ENCODE peak calls at places on chromosomes 7 and 10, in eight cellular contexts. J, K, H, E, I, W, Q and G are unnamed samples. For H3K36me3, the result is how much of the 10 kb centered on the place peaks cover.

GRCh38 chr10:130492266-130492934 is 356.2 kb downstream of the GLRX3 start:
- DNase-seq in J (no peak), K (no peak), H (no peak), E (no peak), I (no peak), W (no peak), Q (no peak), G (no peak)

GRCh38 chr7:114977277-114977676 is 55.4 kb downstream of the MDFIC start:
- DNase-seq in J (no peak), K (no peak), H (no peak), E (no peak), I (no peak), W (no peak), Q (no peak), G (no peak)

GRCh38 chr7:22569586-22570321 is 69.8 kb upstream of the STEAP1B start:
- DNase-seq in J (no peak), K (peak), H (peak), E (no peak), I (no peak), W (peak), Q (no peak), G (no peak)

GRCh38 chr10:43237631-43238446 is 29.0 kb downstream of the RASGEF1A start:
- DNase-seq in J (peak), K (no peak), H (no peak), E (peak), I (peak), W (no peak), Q (no peak), G (no peak)

GRCh38 chr10:126458453-126458852 is 70.2 kb upstream of the ADAM12 start:
- DNase-seq in J (no peak), K (peak), H (no peak), E (no peak), I (no peak), W (peak), Q (peak), G (no peak)

GRCh38 chr10:79435271-79436065 is 10.0 kb downstream of the ZCCHC24 start:
- DNase-seq in J (no peak), K (peak), H (no peak), E (peak), I (no peak), W (no peak), Q (peak), G (no peak)

GRCh38 chr10:11548763-11549089 is 62.7 kb downstream of the USP6NL start:
- DNase-seq in J (no peak), K (no peak), H (no peak), E (no peak), I (no peak), W (no peak), Q (no peak), G (no peak)

GRCh38 chr10:76350583-76350982 is 919.2 kb downstream of the LRMDA start:
- DNase-seq in J (no peak), K (no peak), H (no peak), E (no peak), I (no peak), W (no peak), Q (no peak), G (no peak)

GRCh38 chr7:113321201-113321600 is 202.8 kb upstream of the SMIM30 start:
- DNase-seq in J (no peak), K (peak), H (no peak), E (no peak), I (no peak), W (no peak), Q (no peak), G (no peak)

GRCh38 chr10:98415710-98416077 is 712 bp upstream of the PYROXD2 start:
- DNase-seq in J (no peak), K (no peak), H (no peak), E (no peak), I (no peak), W (no peak), Q (no peak), G (no peak)

GRCh38 chr10:49767752-49768151 is 5.6 kb upstream of the OGDHL start:
- DNase-seq in J (no peak), K (no peak), H (no peak), E (no peak), I (no peak), W (no peak), Q (no peak), G (no peak)

GRCh38 chr10:110774069-110775021 is 97.4 kb upstream of the PDCD4 start:
- DNase-seq in J (no peak), K (peak), H (no peak), E (no peak), I (no peak), W (no peak), Q (peak), G (peak)

GRCh38 chr10:13348216-13349017 is at the start of gene SEPHS1:
- DNase-seq in J (peak), K (peak), H (peak), E (peak), I (no peak), W (no peak), Q (peak), G (peak)

GRCh38 chr10:128625926-128626325 is 499.7 kb upstream of the MKI67 start:
- DNase-seq in J (no peak), K (no peak), H (no peak), E (no peak), I (no peak), W (peak), Q (no peak), G (no peak)

GRCh38 chr7:52747817-52748216 is 287.6 kb upstream of the POM121L12 start:
- DNase-seq in J (no peak), K (no peak), H (no peak), E (no peak), I (no peak), W (no peak), Q (no peak), G (no peak)

GRCh38 chr10:60911216-60911615 is 32.8 kb downstream of the RHOBTB1 start:
- DNase-seq in J (no peak), K (no peak), H (no peak), E (no peak), I (no peak), W (no peak), Q (no peak), G (no peak)

GRCh38 chr7:101077303-101078086 is 7.8 kb upstream of the TRIM56 start:
- DNase-seq in J (peak), K (peak), H (peak), E (peak), I (no peak), W (no peak), Q (peak), G (peak)

GRCh38 chr7:19939746-19940145 is 166.3 kb upstream of the TMEM196 start:
- DNase-seq in J (no peak), K (peak), H (no peak), E (no peak), I (no peak), W (no peak), Q (no peak), G (no peak)

GRCh38 chr10:74153676-74154075 is 2.7 kb downstream of the ADK start:
- DNase-seq in J (no peak), K (no peak), H (no peak), E (no peak), I (no peak), W (no peak), Q (no peak), G (no peak)

GRCh38 chr7:754531-755420 is 27.7 kb upstream of the PRKAR1B start:
- DNase-seq in J (no peak), K (no peak), H (no peak), E (no peak), I (no peak), W (no peak), Q (no peak), G (no peak)

GRCh38 chr7:6422926-6423632 is 24.7 kb downstream of the DAGLB start:
- DNase-seq in J (no peak), K (no peak), H (peak), E (no peak), I (no peak), W (no peak), Q (no peak), G (no peak)

GRCh38 chr10:122688293-122688989 is 11.2 kb downstream of the C10orf120 start:
- DNase-seq in J (peak), K (no peak), H (peak), E (no peak), I (no peak), W (no peak), Q (no peak), G (no peak)

GRCh38 chr7:118590107-118590506 is 365.6 kb downstream of the ANKRD7 start:
- DNase-seq in J (no peak), K (no peak), H (no peak), E (no peak), I (no peak), W (no peak), Q (no peak), G (no peak)

GRCh38 chr10:64880546-64880945 is 1359.3 kb downstream of the REEP3 start:
- DNase-seq in J (no peak), K (no peak), H (no peak), E (no peak), I (no peak), W (no peak), Q (no peak), G (no peak)

GRCh38 chr10:123378302-123378701 is 224.1 kb downstream of the BUB3 start:
- DNase-seq in J (no peak), K (no peak), H (no peak), E (no peak), I (no peak), W (no peak), Q (no peak), G (no peak)

GRCh38 chr7:101630591-101630990 is 1.5 kb upstream of the MYL10 start:
- DNase-seq in J (no peak), K (peak), H (no peak), E (no peak), I (no peak), W (no peak), Q (peak), G (no peak)

GRCh38 chr7:16803881-16804673 is 722 bp downstream of the AGR2 start:
- DNase-seq in J (no peak), K (peak), H (no peak), E (no peak), I (no peak), W (no peak), Q (peak), G (no peak)

GRCh38 chr7:117827861-117828260 is 45.4 kb downstream of the CTTNBP2 start:
- DNase-seq in J (no peak), K (peak), H (no peak), E (no peak), I (no peak), W (no peak), Q (peak), G (no peak)

GRCh38 chr7:27520828-27521790 is 141.6 kb downstream of the HIBADH start:
- DNase-seq in J (no peak), K (peak), H (peak), E (peak), I (no peak), W (no peak), Q (no peak), G (no peak)

GRCh38 chr7:159130199-159130775 is 14.4 kb downstream of the VIPR2 start:
- DNase-seq in J (no peak), K (no peak), H (no peak), E (no peak), I (no peak), W (no peak), Q (no peak), G (no peak)

GRCh38 chr10:116590590-116591444 is at the start of gene PNLIPRP1:
- DNase-seq in J (peak), K (no peak), H (no peak), E (no peak), I (no peak), W (no peak), Q (no peak), G (no peak)

GRCh38 chr10:6713716-6714115 is 133.6 kb upstream of the PRKCQ start:
- DNase-seq in J (no peak), K (peak), H (no peak), E (no peak), I (no peak), W (no peak), Q (no peak), G (no peak)

GRCh38 chr10:47140752-47141348 is 159.1 kb upstream of the GDF10 start:
- DNase-seq in J (no peak), K (no peak), H (no peak), E (no peak), I (no peak), W (peak), Q (no peak), G (no peak)

GRCh38 chr7:12583181-12583580 is 12.7 kb downstream of the SCIN start:
- DNase-seq in J (no peak), K (no peak), H (no peak), E (no peak), I (no peak), W (no peak), Q (no peak), G (no peak)

GRCh38 chr10:13223241-13223640 is 10.9 kb downstream of the UCMA start:
- DNase-seq in J (no peak), K (no peak), H (no peak), E (no peak), I (no peak), W (no peak), Q (no peak), G (no peak)

GRCh38 chr7:90876701-90877100 is 280.6 kb downstream of the CDK14 start:
- DNase-seq in J (no peak), K (no peak), H (no peak), E (no peak), I (no peak), W (no peak), Q (no peak), G (no peak)

DNA sequence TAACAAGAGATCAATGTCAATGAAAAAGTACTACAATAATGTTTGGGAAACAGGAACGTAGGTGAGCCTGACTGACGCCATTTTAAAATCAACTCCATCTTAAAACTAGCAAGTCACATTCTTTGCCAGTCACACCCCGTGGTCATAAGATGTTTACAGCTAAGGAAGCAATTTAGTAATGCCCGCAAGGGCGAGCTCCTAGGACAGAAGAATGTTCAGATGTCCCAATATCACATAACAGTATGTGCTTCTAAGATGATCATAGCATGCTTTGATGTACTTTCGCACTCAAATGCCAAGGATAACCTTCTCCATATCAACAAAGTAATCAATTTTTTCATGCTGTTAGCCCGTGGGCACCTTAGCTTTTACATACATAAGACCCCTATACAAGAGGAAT is 113.8 kb upstream of the EGFR start:
- DNase-seq in J (no peak), K (no peak), H (no peak), E (no peak), I (no peak), W (no peak), Q (no peak), G (no peak)
- TF ChIP-seq CTCF in J (no peak), K (no peak), H (no peak), E (no peak), I (no peak), W (no peak), Q (no peak), G (no peak)

DNA sequence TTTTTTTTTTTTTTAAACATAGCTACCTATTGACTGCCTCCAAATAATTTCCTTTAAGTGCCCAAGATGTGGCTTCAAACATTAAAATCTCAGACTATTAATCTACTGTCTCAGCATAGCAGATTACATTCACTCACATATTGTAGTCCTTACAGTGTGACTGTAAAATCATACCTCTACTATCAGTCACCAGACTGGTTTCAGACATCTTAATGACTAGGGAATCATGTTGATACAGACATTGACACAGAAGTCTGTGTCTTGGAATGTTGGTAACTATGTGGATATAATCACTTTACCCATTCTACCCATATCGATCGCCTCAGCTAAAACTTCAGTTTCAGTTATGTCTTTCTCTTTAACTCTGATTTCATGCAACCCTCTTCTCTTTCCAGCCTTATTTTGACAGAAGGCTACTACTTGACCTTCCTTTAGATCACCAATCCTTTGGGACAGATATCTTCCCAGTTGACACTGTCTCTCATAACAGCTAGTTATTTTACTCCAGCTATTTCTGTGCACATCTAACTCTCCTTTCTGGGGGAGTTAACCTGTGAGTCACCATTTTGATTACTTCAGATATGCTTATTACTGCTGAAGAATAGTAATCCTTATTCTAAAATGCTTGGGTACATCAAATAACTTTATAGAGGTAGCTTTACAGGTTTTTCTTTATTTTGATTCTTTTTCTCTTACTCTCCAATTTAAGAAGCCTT is 7.0 kb downstream of the TNKS2 start:
- DNase-seq in J (no peak), K (peak), H (no peak), E (no peak), I (no peak), W (no peak), Q (no peak), G (no peak)
- H3K36me3 ChIP-seq in J (under half), K (under half), H (under half), E (under half), I (under half), W (under half), Q (under half), G (under half)

GRCh38 chr7:138465046-138465445 is 5.0 kb downstream of the TRIM24 start:
- DNase-seq in J (no peak), K (peak), H (no peak), E (no peak), I (no peak), W (no peak), Q (no peak), G (no peak)
- TF ChIP-seq CTCF in J (no peak), K (no peak), H (no peak), E (no peak), I (no peak), W (no peak), Q (no peak), G (no peak)

GRCh38 chr10:78023741-78024140 is 5.6 kb downstream of the POLR3A start:
- DNase-seq in J (no peak), K (no peak), H (no peak), E (no peak), I (no peak), W (no peak), Q (no peak), G (no peak)
- H3K36me3 ChIP-seq in J (under half), K (half or more), H (under half), E (half or more), I (half or more), W (half or more), Q (under half), G (under half)

GRCh38 chr7:11428877-11429617 is 403.0 kb downstream of the THSD7A start:
- DNase-seq in J (no peak), K (no peak), H (no peak), E (no peak), I (no peak), W (no peak), Q (no peak), G (no peak)

GRCh38 chr7:11430112-11430511 is 401.9 kb downstream of the THSD7A start:
- DNase-seq in J (no peak), K (no peak), H (no peak), E (no peak), I (no peak), W (no peak), Q (no peak), G (no peak)

GRCh38 chr7:11424006-11424405 is 408.0 kb downstream of the THSD7A start:
- DNase-seq in J (no peak), K (no peak), H (no peak), E (no peak), I (no peak), W (no peak), Q (no peak), G (no peak)

DNA sequence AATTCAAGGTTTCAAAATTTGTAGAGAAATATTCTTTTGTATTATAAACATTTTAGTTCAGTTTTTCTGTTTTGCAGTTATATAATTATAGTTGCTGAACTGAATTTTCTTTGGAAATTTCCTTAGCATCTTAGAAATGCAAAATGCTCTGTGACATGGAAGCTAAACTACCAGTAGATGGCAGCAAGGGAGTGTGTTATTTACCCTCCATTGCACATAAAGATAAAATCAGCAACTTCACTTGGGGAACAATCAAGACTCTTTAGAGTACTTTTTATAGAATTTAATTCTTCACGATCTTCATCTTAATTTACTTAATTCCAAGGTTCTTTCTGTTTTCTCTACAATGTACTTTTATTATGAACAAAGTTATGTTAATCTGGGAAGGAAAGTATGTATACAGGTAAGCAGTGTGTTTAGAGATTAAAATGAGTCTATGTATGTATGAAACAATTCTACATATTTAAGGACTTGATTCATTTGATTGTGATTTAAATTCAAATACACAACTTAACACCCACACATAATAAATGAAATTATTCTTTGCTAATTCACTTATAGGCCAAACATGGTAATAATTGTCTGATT is 404.2 kb downstream of the THSD7A start:
- DNase-seq in J (no peak), K (peak), H (no peak), E (no peak), I (no peak), W (no peak), Q (peak), G (no peak)
- TF ChIP-seq CTCF in J (peak), K (peak), H (peak), E (peak), I (peak), W (peak), Q (peak), G (peak)

DNA sequence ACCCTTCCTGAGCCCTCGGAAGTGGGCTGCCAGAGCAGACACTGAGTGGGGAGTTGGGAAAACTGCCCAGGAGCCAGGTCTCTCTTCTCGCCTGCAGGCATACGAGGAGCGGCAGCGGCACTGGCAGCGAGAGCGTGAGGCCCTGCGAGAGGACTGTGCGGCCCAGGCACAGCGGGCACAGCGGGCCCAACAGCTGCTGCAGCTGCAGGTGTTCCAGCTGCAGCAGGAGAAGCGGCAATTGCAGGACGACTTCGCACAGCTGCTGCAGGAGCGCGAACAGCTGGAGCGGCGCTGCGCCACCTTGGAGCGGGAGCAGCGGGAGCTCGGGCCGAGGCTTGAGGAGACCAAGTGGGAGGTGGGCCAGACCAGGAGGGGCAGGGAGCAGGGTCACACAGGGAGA is 5.8 kb downstream of the LZTS2 start:
- DNase-seq in J (no peak), K (no peak), H (no peak), E (no peak), I (no peak), W (no peak), Q (no peak), G (no peak)
- H3K36me3 ChIP-seq in J (under half), K (under half), H (under half), E (half or more), I (half or more), W (half or more), Q (under half), G (under half)

DNA sequence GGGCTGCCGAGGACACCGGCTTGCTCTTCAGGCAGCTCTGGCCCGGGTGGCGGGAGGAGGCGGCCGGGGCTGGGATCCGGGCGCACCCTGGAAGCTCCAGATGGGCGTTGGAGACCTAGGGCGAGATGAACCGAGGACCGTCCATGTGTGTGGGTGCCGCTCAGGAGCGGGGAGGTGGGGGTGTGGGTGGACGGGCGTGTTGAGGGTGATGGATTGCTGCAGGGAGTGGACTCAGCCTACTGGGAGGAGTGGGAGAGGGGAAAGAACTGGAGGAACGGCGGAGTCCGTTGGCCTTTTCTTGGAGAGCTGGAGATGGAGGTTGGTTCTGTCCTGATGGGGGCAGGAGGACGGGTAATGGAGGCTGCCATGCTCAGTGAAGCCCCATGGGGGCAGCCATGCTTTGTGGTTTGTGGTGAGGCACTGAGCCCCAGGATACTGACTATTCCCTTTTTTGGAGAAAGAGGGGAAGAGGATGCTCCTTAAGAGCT is 27.1 kb downstream of the HIF1AN start:
- DNase-seq in J (peak), K (peak), H (no peak), E (no peak), I (no peak), W (no peak), Q (no peak), G (peak)
- TF ChIP-seq CTCF in J (peak), K (peak), H (peak), E (no peak), I (no peak), W (no peak), Q (peak), G (peak)

GRCh38 chr7:128090492-128090891 is 59.3 kb upstream of the LRRC4 start:
- DNase-seq in J (no peak), K (no peak), H (no peak), E (no peak), I (no peak), W (no peak), Q (no peak), G (no peak)
- H3K36me3 ChIP-seq in J (under half), K (half or more), H (under half), E (half or more), I (half or more), W (half or more), Q (under half), G (half or more)